ENCODE peak calls at places on chromosomes 7 and 10, in five cellular contexts. T is PC-9, N is hepatocyte, W is GM23338, P is OCI-LY7. V is an unnamed sample. For H3K4me1 and H3K9me2, the result is how much of the 10 kb centered on the place peaks cover.

GRCh38 chr10:97072851-97073665 is 112.7 kb downstream of the SLIT1 start:
- DNase-seq in T (peak), N (peak), W (peak), P (peak), V (peak)

GRCh38 chr7:7902845-7903244 is 65.8 kb upstream of the GLCCI1 start:
- DNase-seq in T (no peak), N (no peak), W (no peak), P (no peak), V (no peak)

GRCh38 chr10:22810643-22811254 is 96.4 kb upstream of the PIP4K2A start:
- DNase-seq in T (no peak), N (no peak), W (peak), P (no peak), V (no peak)

GRCh38 chr10:118754132-118754555 is 626 bp downstream of the CACUL1 start:
- DNase-seq in T (peak), N (peak), W (peak), P (peak), V (peak)

GRCh38 chr10:102796407-102797176 is 40.6 kb downstream of the CYP17A1 start:
- DNase-seq in T (no peak), N (peak), W (no peak), P (peak), V (peak)

GRCh38 chr10:77970869-77971803 is 44.6 kb upstream of the DLG5 start:
- DNase-seq in T (peak), N (peak), W (peak), P (peak), V (peak)

GRCh38 chr10:60480865-60481563 is 91.3 kb upstream of the ANK3 start:
- DNase-seq in T (peak), N (peak), W (no peak), P (no peak), V (peak)

GRCh38 chr10:50447691-50448090 is 176.1 kb downstream of the SGMS1 start:
- DNase-seq in T (no peak), N (no peak), W (no peak), P (no peak), V (no peak)

GRCh38 chr10:76291175-76291574 is 859.8 kb downstream of the LRMDA start:
- DNase-seq in T (no peak), N (no peak), W (no peak), P (no peak), V (no peak)

GRCh38 chr7:96887426-96887825 is 117.9 kb upstream of the DLX6 start:
- DNase-seq in T (no peak), N (no peak), W (no peak), P (no peak), V (no peak)

GRCh38 chr10:73653701-73654100 is 2.1 kb downstream of the SYNPO2L start:
- DNase-seq in T (no peak), N (no peak), W (peak), P (peak), V (no peak)

GRCh38 chr7:92135100-92135429 is 788 bp upstream of the CYP51A1 start:
- DNase-seq in T (no peak), N (peak), W (peak), P (peak), V (peak)

GRCh38 chr7:46454796-46455195 is 533.7 kb upstream of the IGFBP3 start:
- DNase-seq in T (no peak), N (no peak), W (no peak), P (no peak), V (peak)

GRCh38 chr10:69421611-69422308 is 5.0 kb upstream of the TACR2 start:
- DNase-seq in T (no peak), N (peak), W (no peak), P (no peak), V (peak)

GRCh38 chr7:53246974-53247373 is 211.5 kb downstream of the POM121L12 start:
- DNase-seq in T (no peak), N (no peak), W (no peak), P (no peak), V (no peak)

GRCh38 chr10:132172091-132173066 is 14.4 kb upstream of the DPYSL4 start:
- DNase-seq in T (no peak), N (no peak), W (no peak), P (no peak), V (peak)

GRCh38 chr10:103856497-103857175 is 1.3 kb upstream of the SH3PXD2A start:
- DNase-seq in T (no peak), N (no peak), W (no peak), P (no peak), V (no peak)
- H3K27ac ChIP-seq in T (no peak), N (no peak), W (no peak), P (no peak), V (no peak)

GRCh38 chr10:79072994-79073654 is 4.4 kb downstream of the ZMIZ1 start:
- DNase-seq in T (no peak), N (no peak), W (no peak), P (no peak), V (no peak)
- H3K4me1 ChIP-seq in T (half or more), N (half or more), W (under half), P (under half), V (under half)

GRCh38 chr10:18456984-18457383 is 194.4 kb downstream of the NSUN6 start:
- DNase-seq in T (no peak), N (no peak), W (no peak), P (no peak), V (no peak)

GRCh38 chr10:18463673-18464211 is 187.6 kb downstream of the NSUN6 start:
- DNase-seq in T (no peak), N (no peak), W (no peak), P (no peak), V (no peak)

GRCh38 chr10:18455086-18455884 is 196.1 kb downstream of the NSUN6 start:
- DNase-seq in T (no peak), N (no peak), W (no peak), P (no peak), V (no peak)

GRCh38 chr10:18460061-18460460 is 191.3 kb downstream of the NSUN6 start:
- DNase-seq in T (no peak), N (no peak), W (no peak), P (no peak), V (no peak)
- H3K9me2 ChIP-seq in T (under half), N (under half), W (under half), P (under half), V (under half)

DNA sequence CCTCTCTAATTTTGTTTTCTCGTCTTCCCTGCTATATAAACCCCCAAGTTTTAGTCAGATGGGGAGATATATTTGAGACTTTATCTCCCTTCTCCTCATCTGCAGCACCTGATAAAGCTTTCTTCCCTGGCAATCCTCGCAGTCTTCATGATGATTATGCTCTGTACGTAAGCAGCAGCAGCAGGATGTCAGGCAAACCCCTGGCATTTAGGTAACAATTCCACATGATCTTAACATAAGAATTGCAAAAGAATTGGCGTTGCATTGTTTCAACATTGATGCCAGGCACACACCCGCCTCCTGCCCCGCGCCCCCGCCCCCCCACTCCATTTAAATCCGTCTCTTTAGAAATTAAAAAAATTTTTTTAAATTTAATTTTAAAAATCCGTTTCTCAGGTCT is 6.1 kb downstream of the PKD1L1 start:
- DNase-seq in T (no peak), N (no peak), W (peak), P (no peak), V (peak)
- H3K27ac ChIP-seq in T (peak), N (no peak), W (no peak), P (no peak), V (peak)

DNA sequence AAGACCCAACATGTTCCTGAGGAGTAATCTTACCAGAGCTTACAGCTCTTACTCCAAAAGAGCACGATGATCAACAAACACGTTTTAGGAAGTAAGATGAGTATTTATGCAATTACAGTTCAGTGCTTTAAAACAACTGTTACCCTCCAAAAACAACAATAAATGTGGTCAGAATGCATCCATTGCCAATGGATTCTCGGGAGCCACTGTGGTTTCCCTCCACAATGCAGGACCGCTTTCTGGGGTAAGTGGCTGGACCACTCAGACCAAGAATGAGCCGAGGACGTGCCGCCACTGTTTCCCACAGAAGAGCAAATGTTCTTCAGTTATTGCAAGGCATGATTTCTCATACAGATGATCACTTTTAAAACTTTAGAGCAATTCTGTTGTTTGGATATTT is 232.3 kb upstream of the MKLN1 start:
- DNase-seq in T (no peak), N (no peak), W (no peak), P (no peak), V (no peak)
- H3K4me1 ChIP-seq in T (under half), N (under half), W (half or more), P (under half), V (under half)

GRCh38 chr10:54993148-54993547 is 192.1 kb upstream of the PCDH15 start:
- DNase-seq in T (no peak), N (no peak), W (no peak), P (no peak), V (no peak)
- H3K9me2 ChIP-seq in T (under half), N (under half), W (under half), P (under half), V (under half)

GRCh38 chr10:43980715-43981114 is 332.0 kb upstream of the ZNF32 start:
- DNase-seq in T (no peak), N (no peak), W (no peak), P (no peak), V (no peak)

GRCh38 chr10:43980313-43980712 is 331.6 kb upstream of the ZNF32 start:
- DNase-seq in T (no peak), N (no peak), W (no peak), P (no peak), V (no peak)

GRCh38 chr10:43982250-43982649 is 333.6 kb upstream of the ZNF32 start:
- DNase-seq in T (no peak), N (no peak), W (no peak), P (no peak), V (no peak)

GRCh38 chr10:43981232-43981631 is 332.6 kb upstream of the ZNF32 start:
- DNase-seq in T (no peak), N (no peak), W (no peak), P (no peak), V (peak)

GRCh38 chr10:43981696-43982095 is 333.0 kb upstream of the ZNF32 start:
- DNase-seq in T (no peak), N (no peak), W (no peak), P (no peak), V (no peak)
- H3K27ac ChIP-seq in T (no peak), N (no peak), W (no peak), P (no peak), V (no peak)

GRCh38 chr7:151822541-151823181 is 54.3 kb downstream of the PRKAG2 start:
- DNase-seq in T (peak), N (peak), W (no peak), P (no peak), V (no peak)
- H3K4me1 ChIP-seq in T (under half), N (under half), W (under half), P (under half), V (under half)